ENCODE peak calls at places on chromosomes 7 and 10, in four cellular contexts. One of them, this sample, is unnamed.

GRCh38 chr7:101680406-101681145 is 51.5 kb upstream of the MYL10 start:
- DNase-seq in substantia nigra: no peak
- DNase-seq in IMR-90: no peak
- DNase-seq in caudate nucleus: no peak
- DNase-seq in this sample: no peak

GRCh38 chr10:129328531-129328930 is 138.5 kb upstream of the MGMT start:
- DNase-seq in substantia nigra: no peak
- DNase-seq in IMR-90: peak; percentile 74
- DNase-seq in caudate nucleus: no peak
- DNase-seq in this sample: no peak

GRCh38 chr10:78551184-78552005 is 517.4 kb upstream of the ZMIZ1 start:
- DNase-seq in substantia nigra: no peak
- DNase-seq in IMR-90: no peak
- DNase-seq in caudate nucleus: no peak
- DNase-seq in this sample: no peak

GRCh38 chr10:126902157-126902556 is 3.1 kb upstream of the DOCK1 start:
- DNase-seq in substantia nigra: no peak
- DNase-seq in IMR-90: peak; percentile 69
- DNase-seq in caudate nucleus: no peak
- DNase-seq in this sample: peak; percentile 86

GRCh38 chr7:21086688-21087087 is 300.0 kb upstream of the SP8 start:
- DNase-seq in substantia nigra: no peak
- DNase-seq in IMR-90: no peak
- DNase-seq in caudate nucleus: no peak
- DNase-seq in this sample: no peak

GRCh38 chr7:28298870-28299484 is 113.3 kb upstream of the CREB5 start:
- DNase-seq in substantia nigra: peak; percentile 19
- DNase-seq in IMR-90: peak; percentile 78
- DNase-seq in caudate nucleus: no peak
- DNase-seq in this sample: peak; percentile 87

GRCh38 chr7:26397786-26398435 is 106.2 kb downstream of the SNX10 start:
- DNase-seq in substantia nigra: peak; percentile 73
- DNase-seq in IMR-90: no peak
- DNase-seq in caudate nucleus: no peak
- DNase-seq in this sample: peak; percentile 54

GRCh38 chr10:60737242-60737641 is 41.0 kb upstream of the CDK1 start:
- DNase-seq in substantia nigra: no peak
- DNase-seq in IMR-90: no peak
- DNase-seq in caudate nucleus: no peak
- DNase-seq in this sample: no peak

GRCh38 chr7:157436763-157437480 is 100.1 kb downstream of the DNAJB6 start:
- DNase-seq in substantia nigra: no peak
- DNase-seq in IMR-90: no peak
- DNase-seq in caudate nucleus: no peak
- DNase-seq in this sample: no peak

GRCh38 chr10:116905845-116906210 is 56.5 kb downstream of the ENO4 start:
- DNase-seq in substantia nigra: no peak
- DNase-seq in IMR-90: no peak
- DNase-seq in caudate nucleus: no peak
- DNase-seq in this sample: no peak

GRCh38 chr10:12394236-12395033 is 45.1 kb downstream of the CAMK1D start:
- DNase-seq in substantia nigra: no peak
- DNase-seq in IMR-90: peak; percentile 75
- DNase-seq in caudate nucleus: no peak
- DNase-seq in this sample: peak; percentile 30

GRCh38 chr10:97411411-97411810 is 10.3 kb upstream of the RRP12 start:
- DNase-seq in substantia nigra: no peak
- DNase-seq in IMR-90: peak; percentile 37
- DNase-seq in caudate nucleus: no peak
- DNase-seq in this sample: no peak

GRCh38 chr10:73818402-73818801 is 7.0 kb upstream of the NDST2 start:
- DNase-seq in substantia nigra: no peak
- DNase-seq in IMR-90: no peak
- DNase-seq in caudate nucleus: no peak
- DNase-seq in this sample: no peak

GRCh38 chr10:81903472-81903871 is 28.5 kb downstream of the NRG3 start:
- DNase-seq in substantia nigra: no peak
- DNase-seq in IMR-90: no peak
- DNase-seq in caudate nucleus: no peak
- DNase-seq in this sample: no peak

GRCh38 chr10:17200035-17200884 is 1.2 kb downstream of the TRDMT1 start:
- DNase-seq in substantia nigra: no peak
- DNase-seq in IMR-90: no peak
- DNase-seq in caudate nucleus: no peak
- DNase-seq in this sample: peak; percentile 63
- H3K27ac ChIP-seq in substantia nigra: no peak overlapping the region
- H3K27ac ChIP-seq in IMR-90: peak overlapping the region; percentile 93
- H3K27ac ChIP-seq in caudate nucleus: peak overlapping the region; percentile 96
- H3K27ac ChIP-seq in this sample: peak overlapping the region; percentile 100

DNA sequence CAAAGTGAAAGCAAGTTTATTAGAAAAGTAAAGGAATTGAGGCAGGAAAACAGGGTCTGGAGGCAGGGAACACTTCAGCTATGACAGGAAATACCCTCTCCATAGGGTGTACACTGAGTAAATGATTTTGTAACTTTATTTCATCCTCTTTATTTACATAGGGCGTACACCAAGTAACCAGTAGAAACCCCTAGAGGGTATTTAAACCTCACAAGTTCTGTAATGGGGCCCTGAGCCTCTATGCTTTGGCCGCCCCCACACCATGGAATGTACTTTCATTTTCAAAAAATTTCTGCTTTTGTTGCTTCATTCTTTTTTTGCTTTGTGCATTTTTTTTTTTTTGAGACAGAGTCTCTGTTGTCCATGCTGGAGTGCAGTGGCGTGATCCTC is 1.4 kb upstream of the PSMG3 start:
- DNase-seq in substantia nigra: no peak
- DNase-seq in IMR-90: peak; percentile 68
- DNase-seq in caudate nucleus: no peak
- DNase-seq in this sample: peak; percentile 91
- H3K27ac ChIP-seq in substantia nigra: no peak overlapping the region
- H3K27ac ChIP-seq in IMR-90: peak overlapping the region; percentile 43
- H3K27ac ChIP-seq in caudate nucleus: no peak overlapping the region
- H3K27ac ChIP-seq in this sample: peak overlapping the region; percentile 99

DNA sequence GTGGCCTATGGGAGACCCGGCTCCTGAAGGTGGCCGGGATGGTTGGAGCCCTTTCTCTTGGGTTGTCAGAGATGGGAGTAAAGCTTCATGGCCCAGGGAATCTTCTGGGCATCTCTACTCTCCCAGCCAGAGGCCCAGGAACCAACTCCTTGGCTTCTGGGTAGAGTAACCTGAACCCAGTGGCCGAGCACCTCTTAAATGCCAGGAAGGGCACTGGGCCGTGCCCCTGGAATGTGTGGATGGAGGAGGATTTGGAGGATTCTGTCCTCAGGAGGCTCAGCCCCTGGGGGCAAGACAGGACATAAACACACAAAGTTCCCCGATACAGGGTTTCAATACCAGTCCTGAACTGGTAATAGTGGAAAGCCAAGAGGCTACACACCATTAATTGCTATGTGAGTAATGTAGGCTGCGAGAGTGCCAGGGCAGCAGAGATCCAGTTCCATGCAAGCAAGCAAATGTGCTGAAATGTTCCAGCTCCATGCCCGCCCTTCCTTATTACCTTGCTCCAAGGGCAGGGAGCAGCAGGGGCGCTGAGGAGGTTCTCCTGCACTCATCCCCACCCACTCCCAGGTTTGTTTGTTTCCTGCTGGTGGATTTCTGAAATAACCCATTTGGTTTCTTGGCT is 1.2 kb downstream of the PALD1 start:
- DNase-seq in substantia nigra: no peak
- DNase-seq in IMR-90: no peak
- DNase-seq in caudate nucleus: no peak
- DNase-seq in this sample: no peak
- H3K27ac ChIP-seq in substantia nigra: peak overlapping the region; percentile 70
- H3K27ac ChIP-seq in IMR-90: no peak overlapping the region
- H3K27ac ChIP-seq in caudate nucleus: peak overlapping the region; percentile 80
- H3K27ac ChIP-seq in this sample: no peak overlapping the region

DNA sequence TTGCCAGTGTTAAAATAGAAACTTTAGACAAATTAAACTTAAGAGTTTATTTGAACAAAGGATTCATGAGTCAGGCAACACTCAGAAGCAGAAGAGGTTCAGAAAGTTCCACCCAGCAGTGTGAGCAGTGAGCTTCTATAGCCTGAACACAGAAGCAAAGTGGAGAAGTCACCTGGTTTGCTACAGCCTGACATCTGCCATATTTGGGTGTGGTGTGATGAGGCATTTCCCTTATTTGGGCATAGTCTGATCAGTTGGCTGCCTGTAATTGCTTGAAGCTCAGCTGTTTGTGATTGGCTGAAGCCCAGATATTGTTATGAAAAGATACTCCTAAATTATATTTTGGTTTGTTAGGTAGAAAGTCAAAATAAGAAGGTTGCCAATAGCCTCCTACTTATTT is 39.1 kb downstream of the VWC2 start:
- DNase-seq in substantia nigra: no peak
- DNase-seq in IMR-90: no peak
- DNase-seq in caudate nucleus: no peak
- DNase-seq in this sample: no peak
- H3K27ac ChIP-seq in substantia nigra: no peak overlapping the region
- H3K27ac ChIP-seq in IMR-90: no peak overlapping the region
- H3K27ac ChIP-seq in caudate nucleus: no peak overlapping the region
- H3K27ac ChIP-seq in this sample: no peak overlapping the region

GRCh38 chr10:23974886-23975830 is 233.8 kb upstream of the KIAA1217 start:
- DNase-seq in substantia nigra: no peak
- DNase-seq in IMR-90: no peak
- DNase-seq in caudate nucleus: no peak
- DNase-seq in this sample: no peak
- H3K27ac ChIP-seq in substantia nigra: no peak overlapping the region
- H3K27ac ChIP-seq in IMR-90: no peak overlapping the region
- H3K27ac ChIP-seq in caudate nucleus: no peak overlapping the region
- H3K27ac ChIP-seq in this sample: no peak overlapping the region

GRCh38 chr10:1954339-1954738 is 217.0 kb upstream of the ADARB2 start:
- DNase-seq in substantia nigra: no peak
- DNase-seq in IMR-90: no peak
- DNase-seq in caudate nucleus: no peak
- DNase-seq in this sample: no peak
- H3K27ac ChIP-seq in substantia nigra: no peak overlapping the region
- H3K27ac ChIP-seq in IMR-90: no peak overlapping the region
- H3K27ac ChIP-seq in caudate nucleus: no peak overlapping the region
- H3K27ac ChIP-seq in this sample: no peak overlapping the region

GRCh38 chr10:89216056-89216455 is 8.9 kb upstream of the CH25H start:
- DNase-seq in substantia nigra: no peak
- DNase-seq in IMR-90: no peak
- DNase-seq in caudate nucleus: no peak
- DNase-seq in this sample: peak; percentile 28

GRCh38 chr10:89217057-89217990 is 10.2 kb upstream of the CH25H start:
- DNase-seq in substantia nigra: no peak
- DNase-seq in IMR-90: peak; percentile 74
- DNase-seq in caudate nucleus: no peak
- DNase-seq in this sample: peak; percentile 72

GRCh38 chr10:89221919-89222318 is 14.8 kb upstream of the CH25H start:
- DNase-seq in substantia nigra: no peak
- DNase-seq in IMR-90: no peak
- DNase-seq in caudate nucleus: no peak
- DNase-seq in this sample: no peak

GRCh38 chr10:89215511-89215910 is 8.4 kb upstream of the CH25H start:
- DNase-seq in substantia nigra: no peak
- DNase-seq in IMR-90: peak; percentile 20
- DNase-seq in caudate nucleus: no peak
- DNase-seq in this sample: peak; percentile 78

DNA sequence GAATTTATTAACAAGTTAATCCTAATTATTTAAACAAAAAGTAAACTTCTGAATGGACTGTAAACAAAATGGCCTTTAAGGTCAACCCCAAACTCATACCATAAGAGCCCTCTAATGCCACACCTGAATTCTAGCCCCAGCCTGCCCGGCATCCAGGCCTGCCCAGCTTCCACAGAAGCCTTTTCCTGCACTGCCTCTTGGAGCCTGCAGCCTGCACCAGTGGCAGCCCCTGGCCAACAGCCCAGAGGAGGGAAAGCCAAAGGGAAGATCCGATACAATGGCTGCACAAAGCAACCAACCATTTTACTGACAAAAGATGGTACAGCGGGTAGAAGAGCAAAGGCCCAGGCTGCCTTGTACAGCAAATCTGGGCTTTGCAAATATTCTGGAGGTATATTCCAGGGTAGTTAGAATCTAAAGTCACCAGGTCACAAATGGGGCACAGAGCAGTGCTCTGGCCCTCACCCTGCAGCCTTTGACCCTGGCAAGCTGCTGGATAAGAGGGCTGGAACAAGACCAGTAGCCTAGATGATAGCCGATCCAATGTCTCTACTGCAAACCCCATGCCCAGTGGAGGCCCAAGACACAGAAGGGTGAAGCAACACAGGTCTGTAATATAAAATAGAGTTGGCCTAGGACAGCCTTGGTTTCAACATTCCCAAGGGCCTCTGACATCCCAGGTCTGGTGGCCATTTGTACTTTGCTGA is 12.5 kb upstream of the CH25H start:
- DNase-seq in substantia nigra: peak; percentile 58
- DNase-seq in IMR-90: no peak
- DNase-seq in caudate nucleus: no peak
- DNase-seq in this sample: no peak
- H3K27ac ChIP-seq in substantia nigra: peak overlapping the region; percentile 68
- H3K27ac ChIP-seq in IMR-90: no peak overlapping the region
- H3K27ac ChIP-seq in caudate nucleus: peak overlapping the region; percentile 60
- H3K27ac ChIP-seq in this sample: no peak overlapping the region

GRCh38 chr7:129799350-129799955 is 153.3 kb downstream of the UBE2H start:
- DNase-seq in substantia nigra: no peak
- DNase-seq in IMR-90: no peak
- DNase-seq in caudate nucleus: no peak
- DNase-seq in this sample: no peak
- H3K27ac ChIP-seq in substantia nigra: no peak overlapping the region
- H3K27ac ChIP-seq in IMR-90: no peak overlapping the region
- H3K27ac ChIP-seq in caudate nucleus: no peak overlapping the region
- H3K27ac ChIP-seq in this sample: no peak overlapping the region